ENCODE peak calls at places on chromosome 4, in four cellular contexts. R, B, W and T are unnamed samples.

GRCh38 chr4:102717448-102718092 is 43.2 kb downstream of the MANBA start:
- DNase-seq in R (no peak), B (no peak), W (peak), T (no peak)

GRCh38 chr4:156495836-156496235 is 475.8 kb downstream of the PDGFC start:
- DNase-seq in R (no peak), B (no peak), W (no peak), T (no peak)

GRCh38 chr4:188941524-188942109 is 802.4 kb downstream of the TRIML1 start:
- DNase-seq in R (no peak), B (no peak), W (peak), T (peak)

GRCh38 chr4:96003941-96004340 is 164.0 kb downstream of the PDHA2 start:
- DNase-seq in R (no peak), B (no peak), W (no peak), T (no peak)

GRCh38 chr4:34720563-34720962 is 1523.8 kb downstream of the ARAP2 start:
- DNase-seq in R (peak), B (peak), W (peak), T (peak)

GRCh38 chr4:123469245-123469644 is 72.7 kb downstream of the SPRY1 start:
- DNase-seq in R (no peak), B (no peak), W (no peak), T (no peak)

GRCh38 chr4:122652379-122652778 is 31.5 kb upstream of the IL21 start:
- DNase-seq in R (no peak), B (no peak), W (peak), T (peak)

GRCh38 chr4:102687373-102687981 is 73.3 kb downstream of the MANBA start:
- DNase-seq in R (no peak), B (no peak), W (peak), T (no peak)

GRCh38 chr4:24736066-24736465 is 59.3 kb upstream of the SOD3 start:
- DNase-seq in R (no peak), B (no peak), W (no peak), T (no peak)

GRCh38 chr4:81965911-81966310 is 407.9 kb downstream of the HNRNPD start:
- DNase-seq in R (no peak), B (no peak), W (no peak), T (no peak)

GRCh38 chr4:26163425-26164362 is 157.1 kb upstream of the RBPJ start:
- DNase-seq in R (no peak), B (peak), W (no peak), T (no peak)

GRCh38 chr4:94409375-94409679 is 42.4 kb upstream of the PDLIM5 start:
- DNase-seq in R (no peak), B (no peak), W (no peak), T (no peak)

GRCh38 chr4:108840426-108840975 is 77.6 kb upstream of the ETNPPL start:
- DNase-seq in R (no peak), B (no peak), W (no peak), T (no peak)

GRCh38 chr4:169583563-169583962 is 28.8 kb downstream of the NEK1 start:
- DNase-seq in R (no peak), B (no peak), W (no peak), T (peak)

GRCh38 chr4:33063238-33063637 is 2343.1 kb downstream of the PCDH7 start:
- DNase-seq in R (no peak), B (no peak), W (peak), T (no peak)

GRCh38 chr4:87121332-87122065 is 98.9 kb downstream of the KLHL8 start:
- DNase-seq in R (no peak), B (no peak), W (no peak), T (no peak)

GRCh38 chr4:6012200-6012599 is 6.0 kb downstream of the C4orf50 start:
- DNase-seq in R (no peak), B (no peak), W (no peak), T (no peak)

GRCh38 chr4:107951551-107951950 is 20.2 kb downstream of the CYP2U1 start:
- DNase-seq in R (no peak), B (no peak), W (no peak), T (no peak)

GRCh38 chr4:40763228-40763716 is 13.5 kb downstream of the NSUN7 start:
- DNase-seq in R (no peak), B (no peak), W (no peak), T (no peak)

GRCh38 chr4:56655209-56655626 is 25.9 kb downstream of the HOPX start:
- DNase-seq in R (peak), B (no peak), W (no peak), T (no peak)

GRCh38 chr4:163331629-163332360 is 601 bp downstream of the NPY1R start:
- DNase-seq in R (peak), B (peak), W (no peak), T (no peak)

GRCh38 chr4:1488831-1489638 is 82.8 kb upstream of the NKX1-1 start:
- DNase-seq in R (no peak), B (no peak), W (no peak), T (no peak)

GRCh38 chr4:27692868-27693634 is 832.4 kb downstream of the STIM2 start:
- DNase-seq in R (no peak), B (no peak), W (no peak), T (no peak)

GRCh38 chr4:48623182-48623780 is 133.2 kb downstream of the ZAR1 start:
- DNase-seq in R (no peak), B (no peak), W (no peak), T (no peak)

GRCh38 chr4:3384771-3385701 is 56.7 kb upstream of the HGFAC start:
- DNase-seq in R (no peak), B (no peak), W (no peak), T (no peak)

GRCh38 chr4:165293061-165293460 is 34.4 kb upstream of the MSMO1 start:
- DNase-seq in R (no peak), B (no peak), W (no peak), T (no peak)

GRCh38 chr4:168174308-168174707 is 82.0 kb downstream of the ANXA10 start:
- DNase-seq in R (no peak), B (no peak), W (no peak), T (no peak)

GRCh38 chr4:2793578-2793919 is 664 bp downstream of the SH3BP2 start:
- DNase-seq in R (peak), B (no peak), W (peak), T (no peak)

GRCh38 chr4:105715692-105716278 is 7.2 kb downstream of the GSTCD start:
- DNase-seq in R (peak), B (peak), W (peak), T (no peak)